ENCODE peak calls at places on chromosomes 3 and 15, in five cellular contexts. One of them, this sample, is unnamed.

GRCh38 chr3:177221734-177222133 is 24.5 kb upstream of the TBL1XR1 start:
- DNase-seq in GM20000: no peak
- DNase-seq in body of pancreas: no peak
- DNase-seq in foreskin keratinocyte: no peak
- DNase-seq in GM12878: no peak
- DNase-seq in this sample: no peak

GRCh38 chr15:66784174-66784573 is 82.1 kb downstream of the SMAD6 start:
- DNase-seq in GM20000: no peak
- DNase-seq in body of pancreas: no peak
- DNase-seq in foreskin keratinocyte: no peak
- DNase-seq in GM12878: no peak
- DNase-seq in this sample: no peak

GRCh38 chr3:5095879-5096278 is 26.2 kb upstream of the ARL8B start:
- DNase-seq in GM20000: no peak
- DNase-seq in body of pancreas: no peak
- DNase-seq in foreskin keratinocyte: no peak
- DNase-seq in GM12878: no peak
- DNase-seq in this sample: peak

GRCh38 chr15:64912926-64913325 is 1.2 kb downstream of the ANKDD1A start:
- DNase-seq in GM20000: no peak
- DNase-seq in body of pancreas: no peak
- DNase-seq in foreskin keratinocyte: no peak
- DNase-seq in GM12878: no peak
- DNase-seq in this sample: no peak

GRCh38 chr3:193829781-193830180 is 236.8 kb downstream of the OPA1 start:
- DNase-seq in GM20000: no peak
- DNase-seq in body of pancreas: peak
- DNase-seq in foreskin keratinocyte: peak
- DNase-seq in GM12878: no peak
- DNase-seq in this sample: no peak

GRCh38 chr3:52527039-52527731 is 6.5 kb downstream of the NT5DC2 start:
- DNase-seq in GM20000: no peak
- DNase-seq in body of pancreas: no peak
- DNase-seq in foreskin keratinocyte: no peak
- DNase-seq in GM12878: no peak
- DNase-seq in this sample: no peak

GRCh38 chr15:75063889-75064288 is 40.5 kb downstream of the PPCDC start:
- DNase-seq in GM20000: no peak
- DNase-seq in body of pancreas: no peak
- DNase-seq in foreskin keratinocyte: no peak
- DNase-seq in GM12878: no peak
- DNase-seq in this sample: no peak

GRCh38 chr3:15520185-15520584 is 1.3 kb downstream of the COLQ start:
- DNase-seq in GM20000: no peak
- DNase-seq in body of pancreas: no peak
- DNase-seq in foreskin keratinocyte: no peak
- DNase-seq in GM12878: no peak
- DNase-seq in this sample: peak

GRCh38 chr3:157154563-157155333 is 5.2 kb downstream of the CCNL1 start:
- DNase-seq in GM20000: no peak
- DNase-seq in body of pancreas: no peak
- DNase-seq in foreskin keratinocyte: no peak
- DNase-seq in GM12878: no peak
- DNase-seq in this sample: no peak

GRCh38 chr3:196168808-196169391 is 42.3 kb downstream of the ZDHHC19 start:
- DNase-seq in GM20000: no peak
- DNase-seq in body of pancreas: peak
- DNase-seq in foreskin keratinocyte: no peak
- DNase-seq in GM12878: no peak
- DNase-seq in this sample: no peak

GRCh38 chr15:92049290-92050008 is 195.9 kb downstream of the SLCO3A1 start:
- DNase-seq in GM20000: no peak
- DNase-seq in body of pancreas: no peak
- DNase-seq in foreskin keratinocyte: no peak
- DNase-seq in GM12878: no peak
- DNase-seq in this sample: no peak

GRCh38 chr3:194404365-194405140 is 5.5 kb upstream of the GP5 start:
- DNase-seq in GM20000: peak
- DNase-seq in body of pancreas: peak
- DNase-seq in foreskin keratinocyte: peak
- DNase-seq in GM12878: no peak
- DNase-seq in this sample: peak

GRCh38 chr3:58422756-58423324 is 10.8 kb downstream of the PDHB start:
- DNase-seq in GM20000: no peak
- DNase-seq in body of pancreas: no peak
- DNase-seq in foreskin keratinocyte: no peak
- DNase-seq in GM12878: no peak
- DNase-seq in this sample: no peak

GRCh38 chr3:150421799-150422548 is 13.9 kb downstream of the TSC22D2 start:
- DNase-seq in GM20000: no peak
- DNase-seq in body of pancreas: no peak
- DNase-seq in foreskin keratinocyte: peak
- DNase-seq in GM12878: no peak
- DNase-seq in this sample: no peak

GRCh38 chr3:126960604-126960995 is 22.3 kb upstream of the PLXNA1 start:
- DNase-seq in GM20000: no peak
- DNase-seq in body of pancreas: no peak
- DNase-seq in foreskin keratinocyte: no peak
- DNase-seq in GM12878: no peak
- DNase-seq in this sample: no peak

GRCh38 chr3:127066635-127067034 is 83.7 kb downstream of the PLXNA1 start:
- DNase-seq in GM20000: no peak
- DNase-seq in body of pancreas: no peak
- DNase-seq in foreskin keratinocyte: no peak
- DNase-seq in GM12878: no peak
- DNase-seq in this sample: no peak

GRCh38 chr3:107240183-107241091 is 136.8 kb upstream of the CCDC54 start:
- DNase-seq in GM20000: peak
- DNase-seq in body of pancreas: peak
- DNase-seq in foreskin keratinocyte: peak
- DNase-seq in GM12878: peak
- DNase-seq in this sample: peak

GRCh38 chr3:62546266-62546665 is 172.9 kb upstream of the FEZF2 start:
- DNase-seq in GM20000: no peak
- DNase-seq in body of pancreas: no peak
- DNase-seq in foreskin keratinocyte: no peak
- DNase-seq in GM12878: no peak
- DNase-seq in this sample: no peak

GRCh38 chr3:127288921-127289645 is 1.2 kb upstream of the PRR20G start:
- DNase-seq in GM20000: no peak
- DNase-seq in body of pancreas: no peak
- DNase-seq in foreskin keratinocyte: no peak
- DNase-seq in GM12878: no peak
- DNase-seq in this sample: peak

GRCh38 chr15:83732770-83733169 is 78.8 kb downstream of the ADAMTSL3 start:
- DNase-seq in GM20000: no peak
- DNase-seq in body of pancreas: no peak
- DNase-seq in foreskin keratinocyte: no peak
- DNase-seq in GM12878: no peak
- DNase-seq in this sample: no peak

GRCh38 chr3:108420926-108421325 is 89.5 kb downstream of the MYH15 start:
- DNase-seq in GM20000: no peak
- DNase-seq in body of pancreas: no peak
- DNase-seq in foreskin keratinocyte: peak
- DNase-seq in GM12878: no peak
- DNase-seq in this sample: no peak

GRCh38 chr3:46228259-46229222 is 13.7 kb upstream of the CCR3 start:
- DNase-seq in GM20000: no peak
- DNase-seq in body of pancreas: no peak
- DNase-seq in foreskin keratinocyte: peak
- DNase-seq in GM12878: no peak
- DNase-seq in this sample: no peak

GRCh38 chr15:42581272-42581730 is 5.9 kb downstream of the STARD9 start:
- DNase-seq in GM20000: peak
- DNase-seq in body of pancreas: peak
- DNase-seq in foreskin keratinocyte: peak
- DNase-seq in GM12878: no peak
- DNase-seq in this sample: peak

GRCh38 chr15:74240002-74240568 is 4.0 kb downstream of the CCDC33 start:
- DNase-seq in GM20000: no peak
- DNase-seq in body of pancreas: peak
- DNase-seq in foreskin keratinocyte: peak
- DNase-seq in GM12878: no peak
- DNase-seq in this sample: no peak

GRCh38 chr3:124986153-124987143 is 51.9 kb upstream of the MUC13 start:
- DNase-seq in GM20000: no peak
- DNase-seq in body of pancreas: no peak
- DNase-seq in foreskin keratinocyte: peak
- DNase-seq in GM12878: no peak
- DNase-seq in this sample: no peak

GRCh38 chr15:47194718-47195117 is 522.6 kb upstream of the SEMA6D start:
- DNase-seq in GM20000: no peak
- DNase-seq in body of pancreas: no peak
- DNase-seq in foreskin keratinocyte: peak
- DNase-seq in GM12878: no peak
- DNase-seq in this sample: no peak

GRCh38 chr3:45988804-45989203 is 6.8 kb downstream of the FYCO1 start:
- DNase-seq in GM20000: no peak
- DNase-seq in body of pancreas: no peak
- DNase-seq in foreskin keratinocyte: peak
- DNase-seq in GM12878: no peak
- DNase-seq in this sample: no peak

GRCh38 chr15:87669846-87670245 is 586.7 kb downstream of the NTRK3 start:
- DNase-seq in GM20000: no peak
- DNase-seq in body of pancreas: no peak
- DNase-seq in foreskin keratinocyte: no peak
- DNase-seq in GM12878: no peak
- DNase-seq in this sample: no peak

GRCh38 chr15:87667643-87668042 is 588.9 kb downstream of the NTRK3 start:
- DNase-seq in GM20000: no peak
- DNase-seq in body of pancreas: no peak
- DNase-seq in foreskin keratinocyte: peak
- DNase-seq in GM12878: no peak
- DNase-seq in this sample: no peak

GRCh38 chr15:87671289-87671688 is 585.2 kb downstream of the NTRK3 start:
- DNase-seq in GM20000: no peak
- DNase-seq in body of pancreas: no peak
- DNase-seq in foreskin keratinocyte: no peak
- DNase-seq in GM12878: no peak
- DNase-seq in this sample: no peak

GRCh38 chr15:87672309-87672897 is 584.1 kb downstream of the NTRK3 start:
- DNase-seq in GM20000: no peak
- DNase-seq in body of pancreas: peak
- DNase-seq in foreskin keratinocyte: peak
- DNase-seq in GM12878: no peak
- DNase-seq in this sample: no peak
- TF ChIP-seq CTCF in GM20000: no peak
- TF ChIP-seq CTCF in body of pancreas: peak
- TF ChIP-seq CTCF in foreskin keratinocyte: peak
- TF ChIP-seq CTCF in GM12878: no peak
- TF ChIP-seq CTCF in this sample: no peak

GRCh38 chr3:55903680-55904079 is 416.6 kb upstream of the WNT5A start:
- DNase-seq in GM20000: no peak
- DNase-seq in body of pancreas: no peak
- DNase-seq in foreskin keratinocyte: no peak
- DNase-seq in GM12878: no peak
- DNase-seq in this sample: no peak

GRCh38 chr3:55896155-55896554 is 409.0 kb upstream of the WNT5A start:
- DNase-seq in GM20000: no peak
- DNase-seq in body of pancreas: no peak
- DNase-seq in foreskin keratinocyte: no peak
- DNase-seq in GM12878: no peak
- DNase-seq in this sample: no peak

GRCh38 chr3:55904716-55905115 is 417.6 kb upstream of the WNT5A start:
- DNase-seq in GM20000: no peak
- DNase-seq in body of pancreas: no peak
- DNase-seq in foreskin keratinocyte: no peak
- DNase-seq in GM12878: no peak
- DNase-seq in this sample: no peak

GRCh38 chr3:55897573-55898224 is 410.6 kb upstream of the WNT5A start:
- DNase-seq in GM20000: no peak
- DNase-seq in body of pancreas: peak
- DNase-seq in foreskin keratinocyte: peak
- DNase-seq in GM12878: no peak
- DNase-seq in this sample: no peak

GRCh38 chr3:55899887-55900286 is 412.8 kb upstream of the WNT5A start:
- DNase-seq in GM20000: peak
- DNase-seq in body of pancreas: peak
- DNase-seq in foreskin keratinocyte: no peak
- DNase-seq in GM12878: no peak
- DNase-seq in this sample: no peak
- TF ChIP-seq CTCF in GM20000: no peak
- TF ChIP-seq CTCF in body of pancreas: peak
- TF ChIP-seq CTCF in foreskin keratinocyte: peak
- TF ChIP-seq CTCF in GM12878: peak
- TF ChIP-seq CTCF in this sample: no peak

GRCh38 chr3:181872887-181873286 is 161.2 kb downstream of the SOX2 start:
- DNase-seq in GM20000: no peak
- DNase-seq in body of pancreas: no peak
- DNase-seq in foreskin keratinocyte: no peak
- DNase-seq in GM12878: no peak
- DNase-seq in this sample: no peak
- TF ChIP-seq CTCF in GM20000: no peak
- TF ChIP-seq CTCF in body of pancreas: no peak
- TF ChIP-seq CTCF in foreskin keratinocyte: no peak
- TF ChIP-seq CTCF in GM12878: no peak
- TF ChIP-seq CTCF in this sample: no peak

GRCh38 chr3:39724233-39724846 is 85.1 kb upstream of the MYRIP start:
- DNase-seq in GM20000: no peak
- DNase-seq in body of pancreas: no peak
- DNase-seq in foreskin keratinocyte: no peak
- DNase-seq in GM12878: no peak
- DNase-seq in this sample: no peak
- TF ChIP-seq CTCF in GM20000: no peak
- TF ChIP-seq CTCF in body of pancreas: peak
- TF ChIP-seq CTCF in foreskin keratinocyte: peak
- TF ChIP-seq CTCF in GM12878: peak
- TF ChIP-seq CTCF in this sample: no peak

GRCh38 chr3:63895422-63896189 is 16.6 kb downstream of the SCAANT1 start:
- DNase-seq in GM20000: no peak
- DNase-seq in body of pancreas: no peak
- DNase-seq in foreskin keratinocyte: no peak
- DNase-seq in GM12878: no peak
- DNase-seq in this sample: no peak
- TF ChIP-seq CTCF in GM20000: no peak
- TF ChIP-seq CTCF in body of pancreas: no peak
- TF ChIP-seq CTCF in foreskin keratinocyte: no peak
- TF ChIP-seq CTCF in GM12878: no peak
- TF ChIP-seq CTCF in this sample: no peak

GRCh38 chr3:36701249-36701572 is 63.1 kb downstream of the DCLK3 start:
- DNase-seq in GM20000: no peak
- DNase-seq in body of pancreas: no peak
- DNase-seq in foreskin keratinocyte: no peak
- DNase-seq in GM12878: no peak
- DNase-seq in this sample: no peak
- TF ChIP-seq CTCF in GM20000: no peak
- TF ChIP-seq CTCF in body of pancreas: no peak
- TF ChIP-seq CTCF in foreskin keratinocyte: no peak
- TF ChIP-seq CTCF in GM12878: no peak
- TF ChIP-seq CTCF in this sample: peak